ENCODE peak calls at places on chromosomes 12 and 14, in nine cellular contexts. Q, J, F, K, I, Z, R, D and M are unnamed samples.

GRCh38 chr12:109552971-109553370 is 20.3 kb downstream of the MMAB start:
- DNase-seq in Q (no peak), J (no peak), F (no peak), K (no peak), I (no peak), Z (no peak), R (no peak), D (no peak), M (no peak)

GRCh38 chr14:75257241-75257640 is 21.4 kb upstream of the FOS start:
- DNase-seq in Q (no peak), J (no peak), F (peak), K (no peak), I (peak), Z (no peak), R (no peak), D (no peak), M (no peak)

GRCh38 chr14:55297611-55298323 is 26.5 kb downstream of the FBXO34 start:
- DNase-seq in Q (no peak), J (no peak), F (no peak), K (no peak), I (no peak), Z (no peak), R (no peak), D (no peak), M (no peak)

GRCh38 chr12:34396006-34396860 is 373.9 kb downstream of the ALG10 start:
- DNase-seq in Q (no peak), J (no peak), F (peak), K (no peak), I (no peak), Z (peak), R (peak), D (no peak), M (peak)

GRCh38 chr12:66942741-66943465 is 264.0 kb upstream of the GRIP1 start:
- DNase-seq in Q (no peak), J (no peak), F (no peak), K (no peak), I (no peak), Z (no peak), R (no peak), D (no peak), M (no peak)

GRCh38 chr12:114406326-114407033 is 536 bp upstream of the TBX5 start:
- DNase-seq in Q (peak), J (no peak), F (no peak), K (no peak), I (peak), Z (no peak), R (no peak), D (no peak), M (no peak)

GRCh38 chr12:47219243-47219642 is 139.5 kb upstream of the AMIGO2 start:
- DNase-seq in Q (peak), J (peak), F (peak), K (no peak), I (peak), Z (no peak), R (no peak), D (no peak), M (no peak)

GRCh38 chr12:91975891-91976290 is 169.8 kb downstream of the BTG1 start:
- DNase-seq in Q (no peak), J (peak), F (no peak), K (no peak), I (no peak), Z (no peak), R (no peak), D (no peak), M (no peak)

GRCh38 chr14:104753528-104754212 is 723 bp downstream of the SIVA1 start:
- DNase-seq in Q (peak), J (no peak), F (no peak), K (peak), I (no peak), Z (no peak), R (no peak), D (no peak), M (no peak)

GRCh38 chr12:87182696-87183233 is 846.4 kb downstream of the C12orf50 start:
- DNase-seq in Q (no peak), J (no peak), F (no peak), K (no peak), I (no peak), Z (no peak), R (no peak), D (no peak), M (no peak)

GRCh38 chr12:98149270-98149669 is 366.1 kb upstream of the TMPO start:
- DNase-seq in Q (no peak), J (no peak), F (no peak), K (no peak), I (no peak), Z (no peak), R (no peak), D (no peak), M (no peak)

GRCh38 chr12:79706676-79707075 is 15.9 kb upstream of the PAWR start:
- DNase-seq in Q (peak), J (no peak), F (no peak), K (no peak), I (no peak), Z (no peak), R (no peak), D (no peak), M (no peak)

GRCh38 chr14:34843011-34843554 is 32.1 kb downstream of the BAZ1A start:
- DNase-seq in Q (peak), J (peak), F (peak), K (no peak), I (peak), Z (peak), R (no peak), D (no peak), M (no peak)

GRCh38 chr12:49358548-49359141 is 8.6 kb upstream of the SPATS2 start:
- DNase-seq in Q (peak), J (peak), F (peak), K (peak), I (peak), Z (peak), R (no peak), D (no peak), M (no peak)

GRCh38 chr12:7609480-7609879 is 56.2 kb downstream of the APOBEC1 start:
- DNase-seq in Q (peak), J (peak), F (no peak), K (no peak), I (peak), Z (no peak), R (no peak), D (no peak), M (no peak)

GRCh38 chr12:24473097-24473496 is 475.8 kb downstream of the BCAT1 start:
- DNase-seq in Q (no peak), J (no peak), F (no peak), K (no peak), I (no peak), Z (no peak), R (no peak), D (no peak), M (no peak)

GRCh38 chr12:61694214-61694613 is 566.0 kb upstream of the USP15 start:
- DNase-seq in Q (no peak), J (no peak), F (no peak), K (no peak), I (no peak), Z (no peak), R (no peak), D (no peak), M (no peak)

GRCh38 chr12:40474630-40475029 is 217.6 kb upstream of the CNTN1 start:
- DNase-seq in Q (no peak), J (no peak), F (no peak), K (no peak), I (no peak), Z (no peak), R (no peak), D (no peak), M (no peak)

GRCh38 chr14:32468955-32469354 is 139.9 kb downstream of the AKAP6 start:
- DNase-seq in Q (peak), J (peak), F (peak), K (no peak), I (peak), Z (no peak), R (no peak), D (no peak), M (no peak)

GRCh38 chr14:60303745-60304144 is 54.7 kb downstream of the PPM1A start:
- DNase-seq in Q (no peak), J (no peak), F (no peak), K (no peak), I (no peak), Z (no peak), R (no peak), D (no peak), M (no peak)

GRCh38 chr12:81261508-81262207 is 183.8 kb downstream of the ACSS3 start:
- DNase-seq in Q (no peak), J (no peak), F (no peak), K (no peak), I (no peak), Z (no peak), R (no peak), D (no peak), M (no peak)

GRCh38 chr12:103635419-103635818 is 48.3 kb downstream of the STAB2 start:
- DNase-seq in Q (no peak), J (no peak), F (no peak), K (no peak), I (no peak), Z (no peak), R (no peak), D (no peak), M (no peak)

GRCh38 chr12:91053951-91054715 is 3.7 kb downstream of the KERA start:
- DNase-seq in Q (peak), J (peak), F (peak), K (no peak), I (peak), Z (no peak), R (no peak), D (no peak), M (no peak)

GRCh38 chr14:94581127-94581999 is at the start of gene SERPINA5:
- DNase-seq in Q (peak), J (peak), F (peak), K (no peak), I (peak), Z (no peak), R (peak), D (no peak), M (peak)

GRCh38 chr12:89895591-89895990 is 187.0 kb upstream of the ATP2B1 start:
- DNase-seq in Q (no peak), J (no peak), F (no peak), K (no peak), I (no peak), Z (no peak), R (no peak), D (no peak), M (no peak)

GRCh38 chr14:64818151-64818550 is 61.6 kb downstream of the SPTB start:
- DNase-seq in Q (no peak), J (no peak), F (no peak), K (no peak), I (no peak), Z (no peak), R (no peak), D (no peak), M (no peak)

GRCh38 chr12:51847830-51848727 is at the start of gene FIGNL2:
- DNase-seq in Q (peak), J (no peak), F (peak), K (no peak), I (no peak), Z (peak), R (no peak), D (no peak), M (no peak)

GRCh38 chr12:111767362-111768158 is 827 bp downstream of the ALDH2 start:
- DNase-seq in Q (peak), J (no peak), F (peak), K (no peak), I (no peak), Z (peak), R (peak), D (no peak), M (no peak)

GRCh38 chr12:88715673-88716072 is 135.4 kb upstream of the KITLG start:
- DNase-seq in Q (no peak), J (no peak), F (no peak), K (no peak), I (no peak), Z (no peak), R (no peak), D (no peak), M (no peak)

GRCh38 chr12:57632369-57632897 is 568 bp downstream of the B4GALNT1 start:
- DNase-seq in Q (peak), J (no peak), F (peak), K (no peak), I (no peak), Z (peak), R (peak), D (no peak), M (peak)

GRCh38 chr12:96176575-96176974 is 17.6 kb upstream of the ELK3 start:
- DNase-seq in Q (no peak), J (no peak), F (no peak), K (no peak), I (no peak), Z (no peak), R (no peak), D (no peak), M (no peak)

GRCh38 chr14:101410126-101410525 is 151.2 kb upstream of the DIO3 start:
- DNase-seq in Q (no peak), J (no peak), F (no peak), K (no peak), I (no peak), Z (no peak), R (no peak), D (no peak), M (no peak)

GRCh38 chr14:84017533-84017932 is 1512.4 kb upstream of the FLRT2 start:
- DNase-seq in Q (no peak), J (no peak), F (no peak), K (no peak), I (no peak), Z (no peak), R (no peak), D (no peak), M (no peak)

GRCh38 chr14:64745511-64746041 is 41.4 kb downstream of the PLEKHG3 start:
- DNase-seq in Q (peak), J (peak), F (peak), K (no peak), I (peak), Z (no peak), R (peak), D (no peak), M (peak)

GRCh38 chr14:103296007-103296406 is 38.0 kb upstream of the EIF5 start:
- DNase-seq in Q (peak), J (peak), F (peak), K (no peak), I (peak), Z (no peak), R (no peak), D (no peak), M (no peak)

GRCh38 chr14:81311816-81312215 is 88.3 kb downstream of the STON2 start:
- DNase-seq in Q (no peak), J (no peak), F (no peak), K (no peak), I (no peak), Z (no peak), R (no peak), D (no peak), M (no peak)

GRCh38 chr14:32542507-32542906 is 213.4 kb downstream of the AKAP6 start:
- DNase-seq in Q (no peak), J (no peak), F (no peak), K (no peak), I (no peak), Z (no peak), R (no peak), D (no peak), M (no peak)

GRCh38 chr12:16307843-16308475 is 30.5 kb upstream of the SLC15A5 start:
- DNase-seq in Q (no peak), J (no peak), F (no peak), K (no peak), I (no peak), Z (peak), R (no peak), D (no peak), M (no peak)

GRCh38 chr14:64711039-64711438 is 6.8 kb downstream of the PLEKHG3 start:
- DNase-seq in Q (no peak), J (no peak), F (no peak), K (no peak), I (no peak), Z (no peak), R (no peak), D (no peak), M (no peak)